ENCODE peak calls at places on chromosome 15, in four cellular contexts. E is cardiac fibroblast, V is GM06990, W is HT-29. H is an unnamed sample.

GRCh38 chr15:48096813-48097212 is 24.0 kb upstream of the SLC24A5 start:
- DNase-seq in E (peak; percentile 42), V (no peak), W (no peak), H (no peak)

GRCh38 chr15:68819451-68820204 is 1.1 kb downstream of the ANP32A start:
- DNase-seq in E (peak; percentile 67), W (peak; percentile 58), V (peak; percentile 62), H (peak; percentile 85)

GRCh38 chr15:77187751-77188464 is 117.0 kb upstream of the TSPAN3 start:
- DNase-seq in W (peak; percentile 19), V (peak; percentile 60), E (peak; percentile 87), H (peak; percentile 37)

GRCh38 chr15:33160054-33160453 is 34.5 kb downstream of the FMN1 start:
- DNase-seq in E (no peak), W (peak; percentile 27), V (no peak), H (no peak)

GRCh38 chr15:101024709-101025108 is 105.6 kb downstream of the LRRK1 start:
- DNase-seq in E (no peak), V (no peak), W (no peak), H (no peak)

GRCh38 chr15:35000511-35000910 is 12.4 kb upstream of the ZNF770 start:
- DNase-seq in V (no peak), E (peak; percentile 45), W (peak; percentile 24), H (no peak)

GRCh38 chr15:85854345-85855097 is 59.8 kb upstream of the KLHL25 start:
- DNase-seq in V (no peak), E (peak; percentile 77), W (peak; percentile 71), H (peak; percentile 79)

GRCh38 chr15:72836676-72837325 is 53.2 kb upstream of the ADPGK start:
- DNase-seq in V (no peak), E (no peak), W (no peak), H (no peak)

GRCh38 chr15:63288778-63289378 is 11.5 kb downstream of the APH1B start:
- DNase-seq in E (peak; percentile 76), W (peak; percentile 89), V (no peak), H (peak; percentile 73)

GRCh38 chr15:39345176-39345575 is 235.7 kb upstream of the THBS1 start:
- DNase-seq in W (no peak), E (no peak), V (no peak), H (no peak)

GRCh38 chr15:40511093-40511471 is 40.3 kb downstream of the CHST14 start:
- DNase-seq in V (peak; percentile 53), W (no peak), E (no peak), H (no peak)

GRCh38 chr15:32936283-32936918 is 218.6 kb downstream of the GREM1 start:
- DNase-seq in V (peak; percentile 3), E (peak; percentile 83), W (peak; percentile 31), H (peak; percentile 54)

GRCh38 chr15:72785452-72786243 is 2.1 kb upstream of the ADPGK start:
- DNase-seq in W (no peak), E (peak; percentile 32), V (no peak), H (no peak)

GRCh38 chr15:31365655-31366127 is 39.1 kb downstream of the KLF13 start:
- DNase-seq in W (peak; percentile 72), V (peak; percentile 85), E (peak; percentile 94), H (peak; percentile 89)

GRCh38 chr15:97059276-97059675 is 728.8 kb downstream of the NR2F2 start:
- DNase-seq in E (no peak), W (no peak), V (no peak), H (peak; percentile 85)

GRCh38 chr15:45732544-45733130 is 97.8 kb downstream of the SQOR start:
- DNase-seq in V (no peak), W (no peak), E (peak; percentile 4), H (peak; percentile 19)

GRCh38 chr15:70447927-70448698 is 315.2 kb downstream of the UACA start:
- DNase-seq in V (peak; percentile 34), W (no peak), E (peak; percentile 13), H (no peak)

GRCh38 chr15:89401636-89402252 is 67.1 kb upstream of the POLG start:
- DNase-seq in E (peak; percentile 27), V (no peak), W (no peak), H (peak; percentile 15)

GRCh38 chr15:43769584-43770228 is 7.1 kb downstream of the ELL3 start:
- DNase-seq in V (no peak), W (peak; percentile 74), E (peak; percentile 77), H (peak; percentile 76)

GRCh38 chr15:51332211-51333147 is 5.9 kb downstream of the CYP19A1 start:
- DNase-seq in E (peak; percentile 68), W (no peak), V (no peak), H (no peak)

GRCh38 chr15:69090197-69090948 is 70.1 kb upstream of the GLCE start:
- DNase-seq in E (peak; percentile 79), V (no peak), W (no peak), H (no peak)

GRCh38 chr15:82874961-82875360 is 65.5 kb downstream of the WHAMM start:
- DNase-seq in V (no peak), W (no peak), E (no peak), H (no peak)

GRCh38 chr15:89329329-89330084 is 5.1 kb downstream of the POLG start:
- DNase-seq in E (no peak), V (no peak), W (no peak), H (no peak)

GRCh38 chr15:66085128-66085527 is 168.4 kb downstream of the MEGF11 start:
- DNase-seq in V (no peak), E (no peak), W (peak; percentile 40), H (peak; percentile 52)

GRCh38 chr15:43777293-43777819 is 590 bp upstream of the ELL3 start:
- DNase-seq in W (peak; percentile 96), E (peak; percentile 76), V (peak; percentile 95), H (peak; percentile 88)

GRCh38 chr15:78944202-78944625 is 632 bp downstream of the CTSH start:
- DNase-seq in V (no peak), E (no peak), W (peak; percentile 71), H (no peak)

H was measured in A673.